ENCODE peak calls at places on chromosomes 3 and 15, in six cellular contexts. One of them, this sample, is unnamed. For H3K4me1, the result is how much of the 10 kb centered on the place peaks cover.

GRCh38 chr3:101518421-101518871 is 5.4 kb upstream of the SENP7 start:
- DNase-seq in left ventricle myocardium inferior: no peak
- DNase-seq in testis: no peak
- DNase-seq in SJSA1: no peak
- DNase-seq in tibial nerve: no peak
- DNase-seq in thoracic aorta: no peak
- DNase-seq in this sample: peak

GRCh38 chr15:82183121-82184031 is 79.2 kb downstream of the EFL1 start:
- DNase-seq in left ventricle myocardium inferior: no peak
- DNase-seq in testis: no peak
- DNase-seq in SJSA1: no peak
- DNase-seq in tibial nerve: no peak
- DNase-seq in thoracic aorta: no peak
- DNase-seq in this sample: no peak

GRCh38 chr15:101126618-101127502 is 125.0 kb downstream of the CHSY1 start:
- DNase-seq in thoracic aorta: no peak
- DNase-seq in testis: no peak
- DNase-seq in tibial nerve: no peak
- DNase-seq in SJSA1: peak
- DNase-seq in left ventricle myocardium inferior: no peak
- DNase-seq in this sample: no peak

GRCh38 chr3:163572856-163573255 is 1505.4 kb downstream of the SI start:
- DNase-seq in SJSA1: no peak
- DNase-seq in testis: no peak
- DNase-seq in thoracic aorta: no peak
- DNase-seq in left ventricle myocardium inferior: no peak
- DNase-seq in tibial nerve: no peak
- DNase-seq in this sample: no peak

GRCh38 chr3:13623101-13623654 is 74.3 kb downstream of the FBLN2 start:
- DNase-seq in thoracic aorta: no peak
- DNase-seq in SJSA1: no peak
- DNase-seq in testis: peak
- DNase-seq in left ventricle myocardium inferior: no peak
- DNase-seq in tibial nerve: no peak
- DNase-seq in this sample: no peak

GRCh38 chr3:139299261-139300132 is 44.3 kb upstream of the MRPS22 start:
- DNase-seq in left ventricle myocardium inferior: no peak
- DNase-seq in thoracic aorta: no peak
- DNase-seq in testis: no peak
- DNase-seq in SJSA1: peak
- DNase-seq in tibial nerve: no peak
- DNase-seq in this sample: no peak

GRCh38 chr3:143677420-143677819 is 170.8 kb downstream of the SLC9A9 start:
- DNase-seq in thoracic aorta: no peak
- DNase-seq in tibial nerve: no peak
- DNase-seq in SJSA1: no peak
- DNase-seq in testis: no peak
- DNase-seq in left ventricle myocardium inferior: no peak
- DNase-seq in this sample: no peak

GRCh38 chr3:46484388-46484787 is 13.4 kb upstream of the RTP3 start:
- DNase-seq in thoracic aorta: no peak
- DNase-seq in left ventricle myocardium inferior: no peak
- DNase-seq in tibial nerve: no peak
- DNase-seq in SJSA1: no peak
- DNase-seq in testis: no peak
- DNase-seq in this sample: no peak

GRCh38 chr15:64072812-64073211 is 20.8 kb downstream of the CIAO2A start:
- DNase-seq in left ventricle myocardium inferior: no peak
- DNase-seq in SJSA1: no peak
- DNase-seq in tibial nerve: no peak
- DNase-seq in testis: peak
- DNase-seq in thoracic aorta: no peak
- DNase-seq in this sample: no peak

GRCh38 chr15:64070106-64070505 is 23.5 kb downstream of the CIAO2A start:
- DNase-seq in thoracic aorta: no peak
- DNase-seq in SJSA1: no peak
- DNase-seq in testis: no peak
- DNase-seq in tibial nerve: no peak
- DNase-seq in left ventricle myocardium inferior: no peak
- DNase-seq in this sample: no peak

GRCh38 chr15:64068133-64068532 is 21.8 kb upstream of the DAPK2 start:
- DNase-seq in tibial nerve: no peak
- DNase-seq in left ventricle myocardium inferior: no peak
- DNase-seq in testis: no peak
- DNase-seq in SJSA1: no peak
- DNase-seq in thoracic aorta: no peak
- DNase-seq in this sample: no peak

GRCh38 chr15:64070965-64071851 is 22.4 kb downstream of the CIAO2A start:
- DNase-seq in left ventricle myocardium inferior: no peak
- DNase-seq in thoracic aorta: peak
- DNase-seq in tibial nerve: peak
- DNase-seq in SJSA1: peak
- DNase-seq in testis: peak
- DNase-seq in this sample: no peak

DNA sequence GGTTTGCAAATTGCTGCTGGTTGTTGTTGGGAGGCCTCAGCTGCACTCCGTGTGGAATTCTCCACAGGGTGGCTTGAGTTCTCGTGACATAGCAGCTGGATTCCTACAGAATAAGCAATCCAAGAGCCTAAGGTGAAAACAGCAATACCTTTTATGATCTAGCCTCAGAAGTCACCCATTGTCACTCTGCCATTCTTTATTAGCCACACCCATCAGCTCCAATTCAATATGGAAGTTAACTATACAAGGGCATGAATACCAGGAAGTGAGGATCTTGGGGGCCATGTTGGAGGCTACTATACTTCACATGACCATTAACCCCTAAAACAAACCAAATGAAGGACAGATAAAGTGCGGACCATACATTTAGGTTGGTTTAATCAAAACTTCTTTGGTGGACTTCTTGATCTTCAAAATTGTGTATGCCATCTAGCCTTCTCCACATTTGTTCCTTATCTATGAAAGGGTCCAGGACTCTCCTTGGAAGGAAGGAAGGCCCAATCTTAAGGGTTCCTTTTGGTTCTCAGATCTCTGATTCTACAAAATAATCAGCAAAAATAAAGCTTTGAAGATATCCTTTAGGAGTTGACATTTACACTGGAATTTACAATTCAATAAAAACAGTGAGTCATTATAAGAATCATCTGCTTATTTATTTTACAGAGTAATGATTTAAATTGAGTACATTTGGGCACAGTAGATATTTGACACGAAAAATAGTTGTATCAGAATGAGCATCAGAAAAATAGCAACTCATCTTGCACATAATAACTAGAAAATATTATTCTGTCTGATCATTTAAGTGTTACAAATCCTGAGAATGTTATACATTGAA is 21.5 kb downstream of the CIAO2A start:
- DNase-seq in left ventricle myocardium inferior: no peak
- DNase-seq in SJSA1: no peak
- DNase-seq in tibial nerve: no peak
- DNase-seq in thoracic aorta: no peak
- DNase-seq in testis: no peak
- DNase-seq in this sample: no peak
- H3K27ac ChIP-seq in left ventricle myocardium inferior: peak
- H3K27ac ChIP-seq in SJSA1: no peak
- H3K27ac ChIP-seq in tibial nerve: peak
- H3K27ac ChIP-seq in thoracic aorta: peak
- H3K27ac ChIP-seq in testis: peak
- H3K27ac ChIP-seq in this sample: no peak

GRCh38 chr15:52559022-52559421 is 9.8 kb downstream of the ARPP19 start:
- DNase-seq in thoracic aorta: no peak
- DNase-seq in SJSA1: no peak
- DNase-seq in left ventricle myocardium inferior: no peak
- DNase-seq in tibial nerve: no peak
- DNase-seq in testis: no peak
- DNase-seq in this sample: no peak
- H3K4me1 ChIP-seq in thoracic aorta: under half
- H3K4me1 ChIP-seq in SJSA1: under half
- H3K4me1 ChIP-seq in left ventricle myocardium inferior: half or more
- H3K4me1 ChIP-seq in tibial nerve: under half
- H3K4me1 ChIP-seq in testis: under half
- H3K4me1 ChIP-seq in this sample: under half

GRCh38 chr3:47974974-47975470 is 41.2 kb downstream of the MAP4 start:
- DNase-seq in SJSA1: no peak
- DNase-seq in testis: no peak
- DNase-seq in tibial nerve: no peak
- DNase-seq in thoracic aorta: no peak
- DNase-seq in left ventricle myocardium inferior: no peak
- DNase-seq in this sample: no peak

GRCh38 chr3:47976135-47976758 is 40.0 kb downstream of the MAP4 start:
- DNase-seq in left ventricle myocardium inferior: no peak
- DNase-seq in tibial nerve: no peak
- DNase-seq in SJSA1: no peak
- DNase-seq in testis: no peak
- DNase-seq in thoracic aorta: no peak
- DNase-seq in this sample: no peak

GRCh38 chr3:47980795-47981194 is 35.4 kb downstream of the MAP4 start:
- DNase-seq in SJSA1: no peak
- DNase-seq in thoracic aorta: no peak
- DNase-seq in tibial nerve: no peak
- DNase-seq in left ventricle myocardium inferior: no peak
- DNase-seq in testis: no peak
- DNase-seq in this sample: no peak

GRCh38 chr3:47978386-47978785 is 37.8 kb downstream of the MAP4 start:
- DNase-seq in left ventricle myocardium inferior: no peak
- DNase-seq in testis: no peak
- DNase-seq in tibial nerve: no peak
- DNase-seq in SJSA1: no peak
- DNase-seq in thoracic aorta: no peak
- DNase-seq in this sample: no peak

DNA sequence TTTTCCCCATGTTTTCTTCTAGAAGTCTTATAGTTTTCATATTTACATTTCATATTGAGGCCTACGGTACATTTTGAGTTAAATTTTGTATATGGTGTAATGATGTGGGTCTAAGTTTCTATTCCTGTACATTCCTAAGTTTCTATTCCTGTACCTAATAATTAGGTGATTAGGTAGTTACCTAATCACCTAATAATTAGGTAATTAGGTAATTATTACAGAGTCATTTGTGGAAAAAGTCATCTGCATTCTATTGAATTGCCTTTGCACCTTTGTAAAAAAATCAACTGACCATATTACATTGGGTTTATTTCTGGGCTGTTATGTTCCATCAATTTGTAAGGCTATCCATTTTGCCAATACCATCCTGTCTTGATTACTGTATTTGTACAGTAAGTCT is 37.1 kb downstream of the MAP4 start:
- DNase-seq in left ventricle myocardium inferior: no peak
- DNase-seq in SJSA1: no peak
- DNase-seq in thoracic aorta: no peak
- DNase-seq in testis: no peak
- DNase-seq in tibial nerve: no peak
- DNase-seq in this sample: no peak
- H3K4me3 ChIP-seq in left ventricle myocardium inferior: no peak
- H3K4me3 ChIP-seq in SJSA1: no peak
- H3K4me3 ChIP-seq in thoracic aorta: no peak
- H3K4me3 ChIP-seq in testis: no peak
- H3K4me3 ChIP-seq in tibial nerve: no peak
- H3K4me3 ChIP-seq in this sample: no peak

DNA sequence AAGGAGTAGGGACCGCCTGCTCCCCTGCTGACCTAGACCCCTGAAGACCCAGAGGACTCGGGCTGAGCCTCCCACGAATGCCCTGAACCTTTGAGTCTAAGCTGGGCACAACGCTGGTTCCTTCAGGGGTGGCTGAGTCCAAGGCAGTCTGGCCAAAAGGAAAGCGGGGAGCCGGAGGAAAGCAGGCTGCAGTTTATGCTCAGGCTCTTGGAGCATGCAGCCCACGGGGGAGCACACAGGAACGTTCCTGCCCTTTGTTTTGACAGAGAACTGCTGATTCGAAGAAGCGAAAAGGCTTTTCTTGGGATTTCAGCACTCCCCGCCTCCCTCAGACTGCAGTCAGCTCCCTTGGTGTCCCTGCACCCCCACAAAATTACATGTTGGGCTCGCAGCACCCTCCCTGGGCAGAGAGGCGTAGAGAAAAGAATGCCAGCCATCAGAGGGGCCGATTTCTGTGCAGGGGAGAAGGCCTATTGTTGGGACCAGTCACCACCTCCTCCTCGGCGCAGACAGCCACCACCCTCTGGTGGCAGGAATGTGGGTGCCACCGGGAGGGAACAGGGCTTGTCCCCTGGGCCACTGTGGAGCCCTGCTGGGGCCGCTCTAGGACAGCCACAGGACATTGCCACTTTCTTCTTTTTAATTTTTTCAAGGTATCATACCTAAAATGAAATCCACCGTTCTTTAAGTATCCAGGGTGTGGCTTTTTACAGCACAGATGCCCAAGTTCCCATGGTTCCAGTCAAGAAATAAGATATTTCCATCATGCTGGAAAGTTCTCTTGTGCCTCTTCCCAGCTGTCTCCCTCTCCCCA is 72.2 kb downstream of the SMAD6 start:
- DNase-seq in testis: peak
- DNase-seq in thoracic aorta: peak
- DNase-seq in SJSA1: peak
- DNase-seq in left ventricle myocardium inferior: peak
- DNase-seq in tibial nerve: peak
- DNase-seq in this sample: no peak
- H3K27ac ChIP-seq in testis: peak
- H3K27ac ChIP-seq in thoracic aorta: peak
- H3K27ac ChIP-seq in SJSA1: peak
- H3K27ac ChIP-seq in left ventricle myocardium inferior: peak
- H3K27ac ChIP-seq in tibial nerve: peak
- H3K27ac ChIP-seq in this sample: no peak

GRCh38 chr15:89243046-89243690 is 611 bp upstream of the FANCI start:
- DNase-seq in SJSA1: no peak
- DNase-seq in left ventricle myocardium inferior: no peak
- DNase-seq in testis: no peak
- DNase-seq in tibial nerve: peak
- DNase-seq in thoracic aorta: no peak
- DNase-seq in this sample: no peak

GRCh38 chr15:89244512-89244869 is 712 bp downstream of the FANCI start:
- DNase-seq in SJSA1: no peak
- DNase-seq in tibial nerve: no peak
- DNase-seq in left ventricle myocardium inferior: no peak
- DNase-seq in thoracic aorta: no peak
- DNase-seq in testis: no peak
- DNase-seq in this sample: no peak

GRCh38 chr15:89248584-89248983 is 4.8 kb downstream of the FANCI start:
- DNase-seq in testis: no peak
- DNase-seq in left ventricle myocardium inferior: no peak
- DNase-seq in tibial nerve: no peak
- DNase-seq in SJSA1: no peak
- DNase-seq in thoracic aorta: no peak
- DNase-seq in this sample: no peak

GRCh38 chr15:89243691-89244511 is at the start of gene FANCI:
- DNase-seq in SJSA1: peak
- DNase-seq in thoracic aorta: peak
- DNase-seq in tibial nerve: peak
- DNase-seq in left ventricle myocardium inferior: peak
- DNase-seq in testis: peak
- DNase-seq in this sample: peak

DNA sequence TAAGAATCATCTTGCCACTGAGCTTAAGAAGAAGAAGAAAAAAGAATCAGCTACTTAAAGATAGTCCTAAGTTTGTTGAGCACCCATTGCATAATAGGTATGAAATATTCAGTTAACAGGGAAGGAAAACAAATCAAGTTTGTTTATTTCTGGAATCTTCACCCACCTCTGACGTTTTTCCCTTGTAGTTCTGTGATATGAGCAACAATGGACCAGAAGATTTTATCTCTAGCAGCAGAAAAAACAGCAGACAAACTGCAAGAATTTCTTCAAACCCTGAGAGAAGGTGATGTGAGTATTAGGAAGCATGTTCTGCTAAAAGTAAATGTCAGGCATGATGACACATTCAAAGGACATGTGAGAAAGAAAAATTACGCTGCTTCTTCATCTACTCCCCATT is 3.7 kb downstream of the FANCI start:
- DNase-seq in thoracic aorta: no peak
- DNase-seq in tibial nerve: no peak
- DNase-seq in testis: no peak
- DNase-seq in SJSA1: no peak
- DNase-seq in left ventricle myocardium inferior: no peak
- DNase-seq in this sample: no peak
- H3K4me1 ChIP-seq in thoracic aorta: under half
- H3K4me1 ChIP-seq in tibial nerve: under half
- H3K4me1 ChIP-seq in testis: under half
- H3K4me1 ChIP-seq in SJSA1: under half
- H3K4me1 ChIP-seq in left ventricle myocardium inferior: under half
- H3K4me1 ChIP-seq in this sample: under half